ENCODE peak calls at places on chromosomes 1 and 21, in ten cellular contexts. B is 8988T; R is NCI-H1417; K is ELF-1; F is MM.1S; W is activated naive CD8-positive, alpha-beta T cell treated with anti-CD3 and anti-CD28 coated beads, Interleukin-2, amount 50 U/mL, for 16 hours; Q is activated CD4-positive, alpha-beta T cell treated with anti-CD3 and anti-CD28 coated beads, Interleukin-2, amount 50 U/mL, for 48 hours; S is ACHN; E is heart left ventricle; C is CD4-positive, alpha-beta memory T cell. A is an unnamed sample.

GRCh38 chr21:32819702-32820101 is 48.1 kb upstream of the PAXBP1 start:
- DNase-seq in Q (no peak), S (no peak), E (peak; percentile 41), F (no peak), R (no peak), C (no peak), B (no peak), K (no peak), W (no peak), A (no peak)

GRCh38 chr1:2229032-2229920 is 1.2 kb downstream of the SKI start:
- DNase-seq in S (peak; percentile 57), B (no peak), Q (peak; percentile 62), K (peak; percentile 70), F (peak; percentile 43), W (no peak), R (peak; percentile 78), E (peak; percentile 81), C (peak; percentile 52), A (peak; percentile 78)

GRCh38 chr1:40039245-40039756 is 1.2 kb upstream of the CAP1 start:
- DNase-seq in Q (no peak), K (no peak), F (peak; percentile 62), W (no peak), R (no peak), E (no peak), S (no peak), B (no peak), C (peak; percentile 63), A (no peak)

GRCh38 chr1:107000907-107001306 is 55.6 kb upstream of the PRMT6 start:
- DNase-seq in S (no peak), C (no peak), F (no peak), E (no peak), B (no peak), Q (no peak), K (no peak), R (no peak), W (no peak), A (no peak)

GRCh38 chr1:174191255-174191906 is 32.1 kb downstream of the RABGAP1L start:
- DNase-seq in Q (no peak), S (no peak), K (no peak), F (no peak), E (no peak), C (no peak), W (no peak), B (no peak), R (no peak), A (no peak)

GRCh38 chr21:36788116-36788515 is 89.2 kb downstream of the SIM2 start:
- DNase-seq in K (no peak), E (no peak), F (no peak), R (no peak), C (no peak), S (peak; percentile 44), Q (no peak), W (no peak), B (peak; percentile 49), A (no peak)

GRCh38 chr1:54378157-54378883 is 27.9 kb downstream of the SSBP3 start:
- DNase-seq in W (no peak), C (no peak), E (no peak), F (no peak), R (no peak), S (no peak), K (peak; percentile 92), B (no peak), Q (no peak), A (peak; percentile 95)

GRCh38 chr1:67500413-67500959 is 70.3 kb upstream of the SERBP1 start:
- DNase-seq in B (peak; percentile 66), Q (peak; percentile 93), W (peak; percentile 71), C (peak; percentile 81), S (peak; percentile 82), R (peak; percentile 96), K (peak; percentile 98), F (peak; percentile 88), E (peak; percentile 81), A (peak; percentile 94)

GRCh38 chr1:161730050-161730564 is 8.8 kb downstream of the FCRLB start:
- DNase-seq in K (no peak), Q (peak; percentile 38), F (no peak), S (peak; percentile 25), C (no peak), R (no peak), W (no peak), E (no peak), B (no peak), A (no peak)

GRCh38 chr1:53619088-53619810 is 119.7 kb downstream of the GLIS1 start:
- DNase-seq in C (no peak), K (no peak), E (no peak), S (no peak), B (no peak), Q (no peak), F (no peak), W (no peak), R (no peak), A (no peak)

GRCh38 chr1:227947678-227948492 is at the start of gene WNT9A:
- DNase-seq in Q (peak; percentile 21), B (peak; percentile 91), C (no peak), R (peak; percentile 81), F (no peak), K (peak; percentile 50), W (no peak), S (peak; percentile 28), E (no peak), A (peak; percentile 94)

GRCh38 chr1:75996196-75996595 is 64.0 kb upstream of the ASB17 start:
- DNase-seq in F (no peak), C (no peak), Q (no peak), B (no peak), R (no peak), K (no peak), E (no peak), W (no peak), S (peak; percentile 78), A (no peak)

GRCh38 chr1:101683561-101683960 is 313.2 kb downstream of the OLFM3 start:
- DNase-seq in C (no peak), F (no peak), E (no peak), S (no peak), W (no peak), K (peak; percentile 5), Q (no peak), R (no peak), B (no peak), A (no peak)

GRCh38 chr1:228280106-228280901 is 72.5 kb downstream of the OBSCN start:
- DNase-seq in R (no peak), K (no peak), F (no peak), S (no peak), C (no peak), B (no peak), Q (no peak), E (peak; percentile 28), W (no peak), A (no peak)

GRCh38 chr21:35616090-35616489 is 444.2 kb downstream of the SETD4 start:
- DNase-seq in B (no peak), C (peak; percentile 2), W (no peak), K (no peak), F (no peak), Q (no peak), S (peak; percentile 14), E (no peak), R (peak; percentile 37), A (no peak)

GRCh38 chr1:30670195-30671060 is 53.0 kb downstream of the MATN1 start:
- DNase-seq in W (no peak), C (no peak), K (peak; percentile 42), E (no peak), S (no peak), Q (no peak), R (no peak), F (no peak), B (no peak), A (no peak)

GRCh38 chr1:147647796-147648633 is 22.3 kb downstream of the ACP6 start:
- DNase-seq in B (no peak), S (no peak), F (no peak), W (no peak), C (peak; percentile 50), E (no peak), R (no peak), K (no peak), Q (no peak), A (no peak)

GRCh38 chr1:2415801-2416208 is 3.4 kb upstream of the PEX10 start:
- DNase-seq in E (no peak), S (no peak), Q (peak; percentile 71), C (peak; percentile 28), R (peak; percentile 73), K (no peak), B (no peak), F (peak; percentile 55), W (no peak), A (no peak)

GRCh38 chr1:201013031-201013485 is 10.5 kb downstream of the KIF21B start:
- DNase-seq in W (no peak), S (no peak), Q (peak; percentile 14), R (no peak), C (no peak), K (no peak), B (no peak), F (no peak), E (no peak), A (no peak)

GRCh38 chr1:18239671-18240070 is 132.1 kb downstream of the IGSF21 start:
- DNase-seq in S (no peak), K (no peak), E (no peak), F (no peak), Q (no peak), W (no peak), B (no peak), C (no peak), R (no peak), A (no peak)

GRCh38 chr1:32040711-32041110 is 27.0 kb downstream of the KHDRBS1 start:
- DNase-seq in R (no peak), W (no peak), K (no peak), E (no peak), C (no peak), Q (no peak), S (no peak), F (no peak), B (no peak), A (no peak)

GRCh38 chr1:33763406-33763805 is 100.5 kb upstream of the HMGB4 start:
- DNase-seq in S (no peak), Q (no peak), E (peak; percentile 39), C (no peak), W (no peak), F (no peak), K (no peak), R (no peak), B (no peak), A (no peak)

GRCh38 chr1:147794570-147794969 is 34.2 kb upstream of the GJA5 start:
- DNase-seq in E (peak; percentile 51), W (no peak), B (no peak), F (no peak), Q (no peak), K (no peak), R (no peak), C (no peak), S (no peak), A (no peak)

GRCh38 chr1:6353605-6353947 is 40.0 kb downstream of the ACOT7 start:
- DNase-seq in W (no peak), Q (no peak), E (no peak), K (no peak), R (no peak), F (no peak), C (no peak), B (no peak), S (no peak), A (no peak)

GRCh38 chr1:229273507-229274232 is 2.8 kb downstream of the RAB4A start:
- DNase-seq in W (no peak), E (no peak), F (no peak), R (no peak), Q (no peak), S (no peak), C (no peak), K (no peak), B (no peak), A (no peak)

A was measured in neural progenitor cell.